ENCODE peak calls at places on chromosomes 6 and 20, in five cellular contexts. Y is SK-N-SH, C is HepG2, M is HCT116, L is K562. X is an unnamed sample.

GRCh38 chr20:35122787-35123405 is 24.2 kb downstream of the EDEM2 start:
- DNase-seq in Y (no peak), C (no peak), M (no peak), L (no peak), X (no peak)

GRCh38 chr20:17617868-17618672 is 48.2 kb downstream of the DSTN start:
- DNase-seq in Y (peak; percentile 14), C (no peak), M (no peak), L (no peak), X (no peak)

GRCh38 chr20:1734269-1734858 is 76.8 kb upstream of the SIRPG start:
- DNase-seq in Y (no peak), C (peak; percentile 23), M (no peak), L (peak; percentile 2), X (no peak)

GRCh38 chr6:27894839-27895762 is 17.1 kb downstream of the OR2B2 start:
- DNase-seq in Y (peak; percentile 64), C (peak; percentile 85), M (peak; percentile 81), L (peak; percentile 88), X (peak; percentile 66)

GRCh38 chr6:1499798-1500197 is 109.9 kb upstream of the FOXC1 start:
- DNase-seq in Y (no peak), C (no peak), M (no peak), L (no peak), X (no peak)

GRCh38 chr20:57654363-57654997 is 34.3 kb upstream of the ZBP1 start:
- DNase-seq in Y (peak; percentile 93), C (peak; percentile 42), M (peak; percentile 23), L (peak; percentile 67), X (no peak)

GRCh38 chr6:29532320-29532951 is 27.1 kb downstream of the UBD start:
- DNase-seq in Y (no peak), C (no peak), M (no peak), L (no peak), X (no peak)

GRCh38 chr6:166686317-166686716 is 59.3 kb upstream of the RPS6KA2 start:
- DNase-seq in Y (no peak), C (no peak), M (no peak), L (no peak), X (no peak)

GRCh38 chr6:2739335-2739734 is 11.4 kb downstream of the MYLK4 start:
- DNase-seq in Y (no peak), C (peak; percentile 20), M (no peak), L (peak; percentile 72), X (no peak)

GRCh38 chr20:20568604-20569205 is 143.7 kb downstream of the RALGAPA2 start:
- DNase-seq in Y (peak; percentile 31), C (peak; percentile 58), M (no peak), L (peak; percentile 20), X (no peak)

GRCh38 chr20:668638-669037 is 7.0 kb downstream of the SCRT2 start:
- DNase-seq in Y (no peak), C (no peak), M (no peak), L (no peak), X (no peak)

GRCh38 chr6:33419580-33420492 is at the start of gene SYNGAP1:
- DNase-seq in Y (peak; percentile 67), C (no peak), M (no peak), L (peak; percentile 73), X (no peak)

GRCh38 chr6:42339991-42340401 is 111.7 kb downstream of the TRERF1 start:
- DNase-seq in Y (no peak), C (no peak), M (no peak), L (no peak), X (peak; percentile 57)

GRCh38 chr6:51398064-51398740 is 579.5 kb downstream of the TFAP2B start:
- DNase-seq in Y (no peak), C (no peak), M (no peak), L (no peak), X (peak; percentile 24)

GRCh38 chr6:154252676-154253075 is 103.9 kb downstream of the IPCEF1 start:
- DNase-seq in Y (no peak), C (no peak), M (no peak), L (no peak), X (no peak)

GRCh38 chr6:22512716-22513452 is 56.5 kb upstream of the HDGFL1 start:
- DNase-seq in Y (no peak), C (no peak), M (no peak), L (no peak), X (no peak)

GRCh38 chr6:169289257-169289656 is 35.6 kb upstream of the THBS2 start:
- DNase-seq in Y (no peak), C (no peak), M (no peak), L (no peak), X (no peak)

GRCh38 chr6:169291148-169291547 is 37.5 kb upstream of the THBS2 start:
- DNase-seq in Y (no peak), C (no peak), M (no peak), L (no peak), X (no peak)

GRCh38 chr6:169291639-169292339 is 38.1 kb upstream of the THBS2 start:
- DNase-seq in Y (no peak), C (peak; percentile 89), M (no peak), L (no peak), X (no peak)

GRCh38 chr6:169288591-169288990 is 34.9 kb upstream of the THBS2 start:
- DNase-seq in Y (no peak), C (no peak), M (no peak), L (no peak), X (no peak)

GRCh38 chr6:169289671-169290408 is 36.2 kb upstream of the THBS2 start:
- DNase-seq in Y (no peak), C (no peak), M (no peak), L (no peak), X (no peak)
- TF ChIP-seq ZBTB33 in Y (no peak), C (peak; percentile 97), M (no peak), L (no peak), X (no peak)

GRCh38 chr6:146910611-146911010 is 293.6 kb upstream of the STXBP5 start:
- DNase-seq in Y (no peak), C (no peak), M (no peak), L (no peak), X (no peak)

GRCh38 chr6:146914563-146915483 is 289.4 kb upstream of the STXBP5 start:
- DNase-seq in Y (peak; percentile 8), C (no peak), M (peak; percentile 84), L (peak; percentile 85), X (no peak)

GRCh38 chr6:146913842-146914562 is 290.2 kb upstream of the STXBP5 start:
- DNase-seq in Y (peak; percentile 10), C (peak; percentile 33), M (peak; percentile 82), L (peak; percentile 94), X (no peak)

GRCh38 chr6:146911635-146912034 is 292.6 kb upstream of the STXBP5 start:
- DNase-seq in Y (no peak), C (no peak), M (no peak), L (no peak), X (no peak)

GRCh38 chr6:146912730-146913680 is 291.2 kb upstream of the STXBP5 start:
- DNase-seq in Y (no peak), C (no peak), M (no peak), L (peak; percentile 57), X (no peak)
- H3K27ac ChIP-seq in Y (peak overlapping the region; percentile 97), C (no peak overlapping the region), M (peak overlapping the region; percentile 83), L (peak overlapping the region; percentile 96), X (no peak overlapping the region)

GRCh38 chr6:136330634-136331033 is 41.0 kb upstream of the BCLAF1 start:
- DNase-seq in Y (no peak), C (no peak), M (no peak), L (no peak), X (no peak)

GRCh38 chr6:136331461-136331860 is 41.8 kb upstream of the BCLAF1 start:
- DNase-seq in Y (no peak), C (no peak), M (no peak), L (no peak), X (no peak)

GRCh38 chr6:136323431-136324112 is 33.9 kb upstream of the BCLAF1 start:
- DNase-seq in Y (no peak), C (no peak), M (no peak), L (no peak), X (no peak)

GRCh38 chr6:136324981-136325380 is 35.3 kb upstream of the BCLAF1 start:
- DNase-seq in Y (no peak), C (no peak), M (no peak), L (no peak), X (no peak)

DNA sequence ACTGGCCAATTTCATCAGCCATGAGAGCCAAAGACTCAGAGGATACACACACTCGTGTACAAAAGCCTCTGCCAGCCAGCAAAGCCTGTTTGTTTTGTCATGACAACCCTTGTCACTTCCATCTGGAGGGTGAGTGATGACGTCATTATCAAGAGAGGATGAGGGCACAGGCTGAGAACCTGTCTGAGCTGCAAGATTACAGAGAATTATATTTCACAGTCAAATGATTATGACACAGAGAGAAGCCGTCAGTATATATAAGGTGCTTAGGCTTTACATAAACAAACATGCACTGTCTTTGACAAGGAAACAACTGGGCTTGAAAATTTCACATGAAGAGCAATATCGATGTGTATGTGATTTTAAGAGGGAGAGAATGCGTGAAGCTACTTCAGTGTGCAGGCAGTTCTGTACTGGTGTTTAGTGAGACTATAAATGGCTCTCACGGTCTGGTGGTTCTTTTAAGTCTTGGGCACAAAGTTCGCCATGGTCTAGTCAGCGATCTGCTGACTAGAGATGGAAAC is 36.5 kb upstream of the BCLAF1 start:
- DNase-seq in Y (peak; percentile 54), C (peak; percentile 18), M (no peak), L (peak; percentile 44), X (no peak)
- TF ChIP-seq POLR2AphosphoS5 in Y (no peak), C (no peak), M (no peak), L (no peak), X (no peak)

DNA sequence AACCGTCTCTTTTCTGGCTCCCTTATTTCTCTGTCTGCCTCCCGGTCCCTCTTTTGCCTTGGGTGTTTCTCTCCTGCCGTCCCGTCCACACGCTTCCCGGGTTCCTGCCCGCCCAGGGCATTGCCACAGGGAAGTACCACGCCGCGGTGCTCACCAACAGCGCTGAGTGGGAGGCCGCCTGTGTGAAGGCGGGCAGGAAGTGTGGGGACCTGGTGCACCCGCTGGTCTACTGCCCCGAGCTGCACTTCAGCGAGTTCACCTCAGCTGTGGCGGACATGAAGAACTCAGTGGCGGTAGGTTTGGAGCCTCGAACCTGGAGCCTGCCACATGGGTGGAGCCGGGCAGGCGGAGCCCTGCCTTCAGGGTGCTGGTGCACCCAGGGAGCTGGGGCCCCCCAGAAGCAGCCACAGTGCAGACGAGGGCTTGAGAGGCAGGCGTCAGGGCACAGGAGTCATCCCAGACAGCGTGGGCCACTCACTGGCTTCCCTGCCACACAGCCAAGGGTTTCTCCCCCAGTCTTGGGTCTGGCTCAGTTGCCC is 21.3 kb downstream of the NPEPL1 start:
- DNase-seq in Y (peak; percentile 23), C (no peak), M (no peak), L (no peak), X (no peak)
- TF ChIP-seq ZBTB33 in Y (no peak), C (no peak), M (no peak), L (no peak), X (no peak)

GRCh38 chr20:52454660-52455059 is 263.1 kb upstream of the ZFP64 start:
- DNase-seq in Y (no peak), C (no peak), M (no peak), L (no peak), X (no peak)
- H3K27ac ChIP-seq in Y (no peak overlapping the region), C (no peak overlapping the region), M (no peak overlapping the region), L (no peak overlapping the region), X (no peak overlapping the region)

X was measured in GM12878.